ENCODE peak calls at places on chromosomes 3 and 15, in four cellular contexts. One of them, this sample, is unnamed.

GRCh38 chr3:88991496-88991895 is 115.9 kb upstream of the EPHA3 start:
- DNase-seq in PC-3: peak
- DNase-seq in OCI-LY7: no peak
- DNase-seq in HCT116: no peak
- DNase-seq in this sample: no peak

GRCh38 chr15:90906181-90906849 is 3.2 kb downstream of the MAN2A2 start:
- DNase-seq in PC-3: no peak
- DNase-seq in OCI-LY7: no peak
- DNase-seq in HCT116: no peak
- DNase-seq in this sample: no peak

GRCh38 chr3:138081371-138082084 is 33.9 kb downstream of the DZIP1L start:
- DNase-seq in PC-3: no peak
- DNase-seq in OCI-LY7: no peak
- DNase-seq in HCT116: no peak
- DNase-seq in this sample: no peak

GRCh38 chr3:136377499-136377898 is 127.4 kb downstream of the PCCB start:
- DNase-seq in HCT116: no peak
- DNase-seq in OCI-LY7: no peak
- DNase-seq in PC-3: no peak
- DNase-seq in this sample: no peak

GRCh38 chr15:36831915-36832310 is 252.5 kb downstream of the CDIN1 start:
- DNase-seq in HCT116: no peak
- DNase-seq in OCI-LY7: no peak
- DNase-seq in PC-3: peak
- DNase-seq in this sample: no peak

GRCh38 chr15:41939986-41940385 is 32.4 kb downstream of the EHD4 start:
- DNase-seq in PC-3: no peak
- DNase-seq in HCT116: no peak
- DNase-seq in OCI-LY7: no peak
- DNase-seq in this sample: no peak

GRCh38 chr15:44554934-44555723 is 18.2 kb downstream of the EIF3J start:
- DNase-seq in OCI-LY7: no peak
- DNase-seq in HCT116: no peak
- DNase-seq in PC-3: no peak
- DNase-seq in this sample: no peak

GRCh38 chr3:51581529-51581928 is 43.0 kb downstream of the RAD54L2 start:
- DNase-seq in OCI-LY7: no peak
- DNase-seq in HCT116: no peak
- DNase-seq in PC-3: no peak
- DNase-seq in this sample: no peak

GRCh38 chr3:122458992-122459391 is 43.1 kb upstream of the WDR5B start:
- DNase-seq in PC-3: peak
- DNase-seq in HCT116: peak
- DNase-seq in OCI-LY7: peak
- DNase-seq in this sample: peak

GRCh38 chr3:152376351-152377183 is 107.8 kb downstream of the MBNL1 start:
- DNase-seq in HCT116: no peak
- DNase-seq in OCI-LY7: peak
- DNase-seq in PC-3: peak
- DNase-seq in this sample: no peak

GRCh38 chr3:183259087-183259486 is 6.0 kb downstream of the B3GNT5 start:
- DNase-seq in PC-3: peak
- DNase-seq in OCI-LY7: no peak
- DNase-seq in HCT116: no peak
- DNase-seq in this sample: no peak

GRCh38 chr3:195263925-195264575 is 6.9 kb downstream of the XXYLT1 start:
- DNase-seq in OCI-LY7: no peak
- DNase-seq in HCT116: no peak
- DNase-seq in PC-3: no peak
- DNase-seq in this sample: no peak

GRCh38 chr15:96347181-96348111 is 16.9 kb downstream of the NR2F2 start:
- DNase-seq in PC-3: no peak
- DNase-seq in OCI-LY7: no peak
- DNase-seq in HCT116: no peak
- DNase-seq in this sample: peak

GRCh38 chr3:107604057-107604802 is 81.5 kb downstream of the BBX start:
- DNase-seq in OCI-LY7: no peak
- DNase-seq in PC-3: no peak
- DNase-seq in HCT116: no peak
- DNase-seq in this sample: no peak

GRCh38 chr3:129827765-129828164 is 65.7 kb downstream of the TMCC1 start:
- DNase-seq in OCI-LY7: peak
- DNase-seq in HCT116: no peak
- DNase-seq in PC-3: no peak
- DNase-seq in this sample: no peak

GRCh38 chr15:52291204-52291603 is 4.4 kb downstream of the MYO5C start:
- DNase-seq in OCI-LY7: no peak
- DNase-seq in HCT116: no peak
- DNase-seq in PC-3: no peak
- DNase-seq in this sample: no peak

GRCh38 chr3:70849911-70850699 is 537.7 kb upstream of the MDFIC2 start:
- DNase-seq in PC-3: peak
- DNase-seq in OCI-LY7: no peak
- DNase-seq in HCT116: peak
- DNase-seq in this sample: no peak

GRCh38 chr15:100330221-100330620 is 11.6 kb downstream of the ADAMTS17 start:
- DNase-seq in PC-3: no peak
- DNase-seq in HCT116: no peak
- DNase-seq in OCI-LY7: peak
- DNase-seq in this sample: no peak

GRCh38 chr3:11764931-11765363 is 81.7 kb downstream of the TAMM41 start:
- DNase-seq in OCI-LY7: no peak
- DNase-seq in HCT116: peak
- DNase-seq in PC-3: peak
- DNase-seq in this sample: no peak

GRCh38 chr3:44418549-44418948 is 58.9 kb downstream of the ZNF445 start:
- DNase-seq in HCT116: peak
- DNase-seq in PC-3: peak
- DNase-seq in OCI-LY7: no peak
- DNase-seq in this sample: peak

GRCh38 chr3:104411760-104412159 is 954.9 kb upstream of the ALCAM start:
- DNase-seq in HCT116: no peak
- DNase-seq in OCI-LY7: no peak
- DNase-seq in PC-3: no peak
- DNase-seq in this sample: peak

DNA sequence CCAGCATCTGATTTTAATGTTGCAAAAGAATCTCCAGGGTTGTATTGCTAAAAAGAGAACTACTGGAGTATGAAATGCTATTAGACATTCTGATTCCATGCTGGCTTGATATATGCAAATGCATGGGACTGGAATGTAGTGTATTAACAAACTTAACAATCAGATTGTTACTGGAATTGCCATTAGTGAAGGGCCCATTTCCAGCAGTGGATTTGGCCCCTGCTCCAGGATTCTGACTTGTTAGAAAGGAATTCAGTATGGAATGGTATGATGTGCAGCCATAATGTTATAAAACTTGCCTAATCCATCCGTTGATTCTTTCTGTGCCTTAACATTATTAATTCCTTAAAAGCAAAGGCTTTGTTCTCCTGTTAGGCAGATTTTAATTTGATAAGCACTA is 7.9 kb downstream of the ARRDC4 start:
- DNase-seq in HCT116: no peak
- DNase-seq in OCI-LY7: no peak
- DNase-seq in PC-3: no peak
- DNase-seq in this sample: no peak
- TF ChIP-seq EZH2phosphoT487 in HCT116: no peak
- TF ChIP-seq EZH2phosphoT487 in OCI-LY7: no peak
- TF ChIP-seq EZH2phosphoT487 in PC-3: no peak
- TF ChIP-seq EZH2phosphoT487 in this sample: no peak

GRCh38 chr3:126528419-126528799 is 4.5 kb downstream of the CHST13 start:
- DNase-seq in HCT116: no peak
- DNase-seq in PC-3: no peak
- DNase-seq in OCI-LY7: no peak
- DNase-seq in this sample: no peak
- TF ChIP-seq EZH2phosphoT487 in HCT116: no peak
- TF ChIP-seq EZH2phosphoT487 in PC-3: no peak
- TF ChIP-seq EZH2phosphoT487 in OCI-LY7: no peak
- TF ChIP-seq EZH2phosphoT487 in this sample: no peak

DNA sequence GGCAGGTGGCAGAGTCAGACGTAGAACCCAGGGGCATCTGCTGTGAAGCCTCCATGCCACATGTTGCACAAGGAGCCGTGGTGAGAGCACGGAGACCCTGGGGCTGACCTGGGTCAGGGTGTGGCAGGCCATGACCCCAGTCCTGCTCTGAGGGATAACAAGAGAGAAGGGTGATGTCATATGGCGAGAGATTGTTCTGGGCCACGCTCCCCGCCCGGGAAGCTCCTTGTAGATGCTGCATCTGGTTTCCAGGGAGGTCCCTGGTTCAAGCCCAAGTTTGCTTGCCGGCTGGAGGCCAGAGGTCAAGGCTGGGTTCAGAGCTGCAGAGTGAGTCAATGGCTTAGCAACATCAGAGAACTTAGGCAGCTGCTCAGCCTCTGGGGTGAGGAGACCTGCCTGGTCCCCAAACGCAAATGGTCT is 17.3 kb downstream of the FGD5 start:
- DNase-seq in PC-3: no peak
- DNase-seq in OCI-LY7: no peak
- DNase-seq in HCT116: no peak
- DNase-seq in this sample: no peak
- TF ChIP-seq EZH2phosphoT487 in PC-3: no peak
- TF ChIP-seq EZH2phosphoT487 in OCI-LY7: no peak
- TF ChIP-seq EZH2phosphoT487 in HCT116: no peak
- TF ChIP-seq EZH2phosphoT487 in this sample: no peak

GRCh38 chr15:33098082-33099058 is 96.1 kb downstream of the FMN1 start:
- DNase-seq in PC-3: peak
- DNase-seq in OCI-LY7: no peak
- DNase-seq in HCT116: no peak
- DNase-seq in this sample: no peak
- TF ChIP-seq EZH2phosphoT487 in PC-3: no peak
- TF ChIP-seq EZH2phosphoT487 in OCI-LY7: no peak
- TF ChIP-seq EZH2phosphoT487 in HCT116: no peak
- TF ChIP-seq EZH2phosphoT487 in this sample: no peak

GRCh38 chr3:38250198-38250597 is 15.4 kb upstream of the SLC22A13 start:
- DNase-seq in HCT116: no peak
- DNase-seq in PC-3: no peak
- DNase-seq in OCI-LY7: no peak
- DNase-seq in this sample: no peak

GRCh38 chr3:38251197-38251596 is 14.4 kb upstream of the SLC22A13 start:
- DNase-seq in OCI-LY7: no peak
- DNase-seq in HCT116: no peak
- DNase-seq in PC-3: no peak
- DNase-seq in this sample: no peak

GRCh38 chr3:38247366-38248035 is 18.1 kb upstream of the SLC22A13 start:
- DNase-seq in OCI-LY7: no peak
- DNase-seq in PC-3: peak
- DNase-seq in HCT116: peak
- DNase-seq in this sample: no peak

DNA sequence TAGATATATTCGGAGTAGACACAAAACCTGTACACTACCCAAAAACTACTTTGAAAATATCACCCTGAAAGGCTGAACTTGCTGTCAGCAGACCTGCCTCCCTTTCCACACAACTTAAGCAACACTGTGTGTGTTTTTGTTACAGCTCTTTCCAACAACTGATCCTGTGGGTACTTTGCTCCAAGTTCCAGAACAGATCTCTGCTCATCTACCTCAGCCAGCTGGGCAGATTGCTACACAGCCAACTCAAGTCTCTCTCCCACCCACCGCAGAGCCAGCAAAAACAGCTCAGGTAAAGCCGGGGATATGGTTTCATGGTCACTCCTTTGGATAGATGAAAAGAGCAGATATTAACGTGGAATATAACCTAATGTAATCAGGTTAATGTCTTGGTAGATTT is 19.7 kb upstream of the SLC22A13 start:
- DNase-seq in HCT116: no peak
- DNase-seq in PC-3: no peak
- DNase-seq in OCI-LY7: no peak
- DNase-seq in this sample: no peak
- TF ChIP-seq EZH2phosphoT487 in HCT116: no peak
- TF ChIP-seq EZH2phosphoT487 in PC-3: no peak
- TF ChIP-seq EZH2phosphoT487 in OCI-LY7: no peak
- TF ChIP-seq EZH2phosphoT487 in this sample: no peak

GRCh38 chr3:140205598-140205997 is 270.6 kb downstream of the CLSTN2 start:
- DNase-seq in OCI-LY7: no peak
- DNase-seq in PC-3: no peak
- DNase-seq in HCT116: no peak
- DNase-seq in this sample: no peak

GRCh38 chr3:140204271-140204984 is 269.4 kb downstream of the CLSTN2 start:
- DNase-seq in PC-3: no peak
- DNase-seq in OCI-LY7: no peak
- DNase-seq in HCT116: no peak
- DNase-seq in this sample: no peak

GRCh38 chr3:140206196-140207040 is 271.4 kb downstream of the CLSTN2 start:
- DNase-seq in HCT116: no peak
- DNase-seq in PC-3: peak
- DNase-seq in OCI-LY7: no peak
- DNase-seq in this sample: peak

GRCh38 chr3:140203510-140203909 is 268.5 kb downstream of the CLSTN2 start:
- DNase-seq in HCT116: no peak
- DNase-seq in PC-3: no peak
- DNase-seq in OCI-LY7: no peak
- DNase-seq in this sample: peak

GRCh38 chr3:140207541-140207940 is 272.6 kb downstream of the CLSTN2 start:
- DNase-seq in PC-3: no peak
- DNase-seq in HCT116: no peak
- DNase-seq in OCI-LY7: no peak
- DNase-seq in this sample: no peak
- TF ChIP-seq EZH2phosphoT487 in PC-3: no peak
- TF ChIP-seq EZH2phosphoT487 in HCT116: no peak
- TF ChIP-seq EZH2phosphoT487 in OCI-LY7: no peak
- TF ChIP-seq EZH2phosphoT487 in this sample: no peak

DNA sequence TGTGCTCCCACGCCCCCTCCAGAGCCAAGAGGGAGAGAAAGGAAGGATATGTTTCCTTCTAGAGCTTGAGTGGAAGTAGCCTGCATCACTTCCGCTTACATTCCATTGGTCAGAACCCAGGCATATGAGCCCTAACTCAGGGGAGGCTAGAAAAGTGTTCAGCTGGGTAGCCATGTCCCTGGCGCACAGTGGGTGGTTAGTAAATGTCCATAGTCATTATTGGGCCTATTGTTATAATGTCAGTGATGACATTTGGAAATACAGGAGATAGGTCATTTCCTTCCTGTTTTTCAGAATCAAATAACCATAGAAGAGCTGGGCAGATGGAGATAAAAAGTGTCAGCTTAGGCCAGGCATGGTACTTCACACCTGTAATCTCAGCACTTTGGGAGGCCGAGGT is 27.3 kb downstream of the CD276 start:
- DNase-seq in PC-3: no peak
- DNase-seq in OCI-LY7: no peak
- DNase-seq in HCT116: no peak
- DNase-seq in this sample: no peak
- TF ChIP-seq EZH2phosphoT487 in PC-3: no peak
- TF ChIP-seq EZH2phosphoT487 in OCI-LY7: no peak
- TF ChIP-seq EZH2phosphoT487 in HCT116: no peak
- TF ChIP-seq EZH2phosphoT487 in this sample: no peak

This sample was measured in neural progenitor cell.